ENCODE peak calls at places on chromosomes 1 and 21, in nine cellular contexts. One of them, this sample, is unnamed.

GRCh38 chr1:206719169-206719839 is 34.6 kb downstream of the MAPKAPK2 start:
- DNase-seq in GM13976: peak
- DNase-seq in astrocyte of the hippocampus: no peak
- DNase-seq in omental fat pad: no peak
- DNase-seq in T-helper 2 cell: no peak
- DNase-seq in iPS-NIHi11: no peak
- DNase-seq in mammary epithelial cell: no peak
- DNase-seq in CD8-positive, alpha-beta T cell: no peak
- DNase-seq in EH: no peak
- DNase-seq in this sample: no peak

GRCh38 chr1:63124666-63125191 is 197.6 kb upstream of the FOXD3 start:
- DNase-seq in GM13976: peak
- DNase-seq in astrocyte of the hippocampus: peak
- DNase-seq in omental fat pad: no peak
- DNase-seq in T-helper 2 cell: no peak
- DNase-seq in iPS-NIHi11: no peak
- DNase-seq in mammary epithelial cell: peak
- DNase-seq in CD8-positive, alpha-beta T cell: no peak
- DNase-seq in EH: peak
- DNase-seq in this sample: no peak

GRCh38 chr1:198633675-198634121 is 5.1 kb upstream of the PTPRC start:
- DNase-seq in GM13976: no peak
- DNase-seq in astrocyte of the hippocampus: no peak
- DNase-seq in omental fat pad: no peak
- DNase-seq in T-helper 2 cell: no peak
- DNase-seq in iPS-NIHi11: no peak
- DNase-seq in mammary epithelial cell: no peak
- DNase-seq in CD8-positive, alpha-beta T cell: no peak
- DNase-seq in EH: no peak
- DNase-seq in this sample: no peak

GRCh38 chr21:41358193-41359166 is 3.3 kb upstream of the MX2 start:
- DNase-seq in GM13976: no peak
- DNase-seq in astrocyte of the hippocampus: no peak
- DNase-seq in omental fat pad: no peak
- DNase-seq in T-helper 2 cell: no peak
- DNase-seq in iPS-NIHi11: no peak
- DNase-seq in mammary epithelial cell: no peak
- DNase-seq in CD8-positive, alpha-beta T cell: no peak
- DNase-seq in EH: no peak
- DNase-seq in this sample: no peak

GRCh38 chr1:241250465-241250864 is 106.5 kb downstream of the RGS7 start:
- DNase-seq in GM13976: no peak
- DNase-seq in astrocyte of the hippocampus: no peak
- DNase-seq in omental fat pad: no peak
- DNase-seq in T-helper 2 cell: no peak
- DNase-seq in iPS-NIHi11: no peak
- DNase-seq in mammary epithelial cell: no peak
- DNase-seq in CD8-positive, alpha-beta T cell: no peak
- DNase-seq in EH: no peak
- DNase-seq in this sample: no peak

GRCh38 chr1:227942716-227943261 is 4.9 kb downstream of the WNT9A start:
- DNase-seq in GM13976: no peak
- DNase-seq in astrocyte of the hippocampus: no peak
- DNase-seq in omental fat pad: no peak
- DNase-seq in T-helper 2 cell: no peak
- DNase-seq in iPS-NIHi11: no peak
- DNase-seq in mammary epithelial cell: no peak
- DNase-seq in CD8-positive, alpha-beta T cell: no peak
- DNase-seq in EH: no peak
- DNase-seq in this sample: no peak

GRCh38 chr1:34790985-34791384 is 1.8 kb upstream of the GJA4 start:
- DNase-seq in GM13976: no peak
- DNase-seq in astrocyte of the hippocampus: no peak
- DNase-seq in omental fat pad: no peak
- DNase-seq in T-helper 2 cell: no peak
- DNase-seq in iPS-NIHi11: peak
- DNase-seq in mammary epithelial cell: no peak
- DNase-seq in CD8-positive, alpha-beta T cell: no peak
- DNase-seq in EH: peak
- DNase-seq in this sample: no peak

GRCh38 chr1:233364695-233365539 is 37.4 kb downstream of the MAP3K21 start:
- DNase-seq in GM13976: no peak
- DNase-seq in astrocyte of the hippocampus: peak
- DNase-seq in omental fat pad: no peak
- DNase-seq in T-helper 2 cell: no peak
- DNase-seq in iPS-NIHi11: no peak
- DNase-seq in mammary epithelial cell: no peak
- DNase-seq in CD8-positive, alpha-beta T cell: no peak
- DNase-seq in EH: peak
- DNase-seq in this sample: no peak

GRCh38 chr1:31443673-31444072 is 30.7 kb downstream of the SERINC2 start:
- DNase-seq in GM13976: no peak
- DNase-seq in astrocyte of the hippocampus: no peak
- DNase-seq in omental fat pad: no peak
- DNase-seq in T-helper 2 cell: no peak
- DNase-seq in iPS-NIHi11: no peak
- DNase-seq in mammary epithelial cell: no peak
- DNase-seq in CD8-positive, alpha-beta T cell: no peak
- DNase-seq in EH: no peak
- DNase-seq in this sample: no peak

GRCh38 chr1:186531561-186532165 is 70.7 kb upstream of the PDC start:
- DNase-seq in GM13976: no peak
- DNase-seq in astrocyte of the hippocampus: peak
- DNase-seq in omental fat pad: no peak
- DNase-seq in T-helper 2 cell: no peak
- DNase-seq in iPS-NIHi11: no peak
- DNase-seq in mammary epithelial cell: peak
- DNase-seq in CD8-positive, alpha-beta T cell: no peak
- DNase-seq in EH: peak
- DNase-seq in this sample: no peak

GRCh38 chr1:158107926-158108325 is 72.8 kb upstream of the CD1D start:
- DNase-seq in GM13976: no peak
- DNase-seq in astrocyte of the hippocampus: no peak
- DNase-seq in omental fat pad: no peak
- DNase-seq in T-helper 2 cell: no peak
- DNase-seq in iPS-NIHi11: no peak
- DNase-seq in mammary epithelial cell: no peak
- DNase-seq in CD8-positive, alpha-beta T cell: no peak
- DNase-seq in EH: no peak
- DNase-seq in this sample: no peak

GRCh38 chr1:71621785-71622184 is 541.0 kb upstream of the ZRANB2 start:
- DNase-seq in GM13976: no peak
- DNase-seq in astrocyte of the hippocampus: peak
- DNase-seq in omental fat pad: no peak
- DNase-seq in T-helper 2 cell: no peak
- DNase-seq in iPS-NIHi11: no peak
- DNase-seq in mammary epithelial cell: peak
- DNase-seq in CD8-positive, alpha-beta T cell: no peak
- DNase-seq in EH: peak
- DNase-seq in this sample: no peak

GRCh38 chr1:115118596-115118995 is 29.3 kb upstream of the TSPAN2 start:
- DNase-seq in GM13976: no peak
- DNase-seq in astrocyte of the hippocampus: no peak
- DNase-seq in omental fat pad: no peak
- DNase-seq in T-helper 2 cell: no peak
- DNase-seq in iPS-NIHi11: no peak
- DNase-seq in mammary epithelial cell: no peak
- DNase-seq in CD8-positive, alpha-beta T cell: no peak
- DNase-seq in EH: peak
- DNase-seq in this sample: no peak

GRCh38 chr21:38631676-38632075 is 133.4 kb upstream of the ERG start:
- DNase-seq in GM13976: no peak
- DNase-seq in astrocyte of the hippocampus: peak
- DNase-seq in omental fat pad: no peak
- DNase-seq in T-helper 2 cell: no peak
- DNase-seq in iPS-NIHi11: no peak
- DNase-seq in mammary epithelial cell: peak
- DNase-seq in CD8-positive, alpha-beta T cell: no peak
- DNase-seq in EH: peak
- DNase-seq in this sample: no peak

GRCh38 chr21:32119389-32119788 is 159.5 kb downstream of the MIS18A start:
- DNase-seq in GM13976: no peak
- DNase-seq in astrocyte of the hippocampus: no peak
- DNase-seq in omental fat pad: no peak
- DNase-seq in T-helper 2 cell: no peak
- DNase-seq in iPS-NIHi11: no peak
- DNase-seq in mammary epithelial cell: no peak
- DNase-seq in CD8-positive, alpha-beta T cell: no peak
- DNase-seq in EH: no peak
- DNase-seq in this sample: no peak

GRCh38 chr1:156851779-156852413 is 7.0 kb downstream of the INSRR start:
- DNase-seq in GM13976: no peak
- DNase-seq in astrocyte of the hippocampus: no peak
- DNase-seq in omental fat pad: no peak
- DNase-seq in T-helper 2 cell: no peak
- DNase-seq in iPS-NIHi11: no peak
- DNase-seq in mammary epithelial cell: no peak
- DNase-seq in CD8-positive, alpha-beta T cell: no peak
- DNase-seq in EH: no peak
- DNase-seq in this sample: no peak

GRCh38 chr1:109104364-109105151 is 9.4 kb upstream of the ELAPOR1 start:
- DNase-seq in GM13976: no peak
- DNase-seq in astrocyte of the hippocampus: no peak
- DNase-seq in omental fat pad: no peak
- DNase-seq in T-helper 2 cell: no peak
- DNase-seq in iPS-NIHi11: no peak
- DNase-seq in mammary epithelial cell: no peak
- DNase-seq in CD8-positive, alpha-beta T cell: no peak
- DNase-seq in EH: peak
- DNase-seq in this sample: no peak

GRCh38 chr1:154661110-154661509 is 53.1 kb upstream of the ADAR start:
- DNase-seq in GM13976: no peak
- DNase-seq in astrocyte of the hippocampus: no peak
- DNase-seq in omental fat pad: no peak
- DNase-seq in T-helper 2 cell: no peak
- DNase-seq in iPS-NIHi11: peak
- DNase-seq in mammary epithelial cell: no peak
- DNase-seq in CD8-positive, alpha-beta T cell: no peak
- DNase-seq in EH: no peak
- DNase-seq in this sample: no peak

GRCh38 chr1:164806531-164806930 is 247.5 kb downstream of the PBX1 start:
- DNase-seq in GM13976: no peak
- DNase-seq in astrocyte of the hippocampus: no peak
- DNase-seq in omental fat pad: no peak
- DNase-seq in T-helper 2 cell: no peak
- DNase-seq in iPS-NIHi11: no peak
- DNase-seq in mammary epithelial cell: no peak
- DNase-seq in CD8-positive, alpha-beta T cell: no peak
- DNase-seq in EH: no peak
- DNase-seq in this sample: no peak

GRCh38 chr1:181583598-181583997 is 100.3 kb downstream of the CACNA1E start:
- DNase-seq in GM13976: no peak
- DNase-seq in astrocyte of the hippocampus: no peak
- DNase-seq in omental fat pad: no peak
- DNase-seq in T-helper 2 cell: no peak
- DNase-seq in iPS-NIHi11: peak
- DNase-seq in mammary epithelial cell: no peak
- DNase-seq in CD8-positive, alpha-beta T cell: no peak
- DNase-seq in EH: no peak
- DNase-seq in this sample: no peak

GRCh38 chr1:230350208-230350921 is 75.8 kb downstream of the PGBD5 start:
- DNase-seq in GM13976: no peak
- DNase-seq in astrocyte of the hippocampus: peak
- DNase-seq in omental fat pad: no peak
- DNase-seq in T-helper 2 cell: no peak
- DNase-seq in iPS-NIHi11: no peak
- DNase-seq in mammary epithelial cell: no peak
- DNase-seq in CD8-positive, alpha-beta T cell: no peak
- DNase-seq in EH: peak
- DNase-seq in this sample: no peak

GRCh38 chr1:212353181-212353580 is 61.5 kb downstream of the PACC1 start:
- DNase-seq in GM13976: no peak
- DNase-seq in astrocyte of the hippocampus: no peak
- DNase-seq in omental fat pad: no peak
- DNase-seq in T-helper 2 cell: no peak
- DNase-seq in iPS-NIHi11: no peak
- DNase-seq in mammary epithelial cell: no peak
- DNase-seq in CD8-positive, alpha-beta T cell: no peak
- DNase-seq in EH: peak
- DNase-seq in this sample: no peak

GRCh38 chr1:230010618-230011332 is 56.3 kb upstream of the GALNT2 start:
- DNase-seq in GM13976: no peak
- DNase-seq in astrocyte of the hippocampus: peak
- DNase-seq in omental fat pad: no peak
- DNase-seq in T-helper 2 cell: no peak
- DNase-seq in iPS-NIHi11: no peak
- DNase-seq in mammary epithelial cell: no peak
- DNase-seq in CD8-positive, alpha-beta T cell: no peak
- DNase-seq in EH: no peak
- DNase-seq in this sample: no peak

GRCh38 chr1:6949991-6950765 is 164.9 kb downstream of the CAMTA1 start:
- DNase-seq in GM13976: no peak
- DNase-seq in astrocyte of the hippocampus: no peak
- DNase-seq in omental fat pad: no peak
- DNase-seq in T-helper 2 cell: no peak
- DNase-seq in iPS-NIHi11: no peak
- DNase-seq in mammary epithelial cell: no peak
- DNase-seq in CD8-positive, alpha-beta T cell: no peak
- DNase-seq in EH: no peak
- DNase-seq in this sample: no peak

GRCh38 chr1:7421471-7422075 is 349.5 kb upstream of the VAMP3 start:
- DNase-seq in GM13976: no peak
- DNase-seq in astrocyte of the hippocampus: no peak
- DNase-seq in omental fat pad: no peak
- DNase-seq in T-helper 2 cell: no peak
- DNase-seq in iPS-NIHi11: no peak
- DNase-seq in mammary epithelial cell: no peak
- DNase-seq in CD8-positive, alpha-beta T cell: no peak
- DNase-seq in EH: no peak
- DNase-seq in this sample: no peak

GRCh38 chr1:218284377-218284916 is 646 bp upstream of the RRP15 start:
- DNase-seq in GM13976: no peak
- DNase-seq in astrocyte of the hippocampus: no peak
- DNase-seq in omental fat pad: no peak
- DNase-seq in T-helper 2 cell: no peak
- DNase-seq in iPS-NIHi11: peak
- DNase-seq in mammary epithelial cell: no peak
- DNase-seq in CD8-positive, alpha-beta T cell: no peak
- DNase-seq in EH: no peak
- DNase-seq in this sample: no peak